ENCODE peak calls at places on chromosomes 2 and 18, in six cellular contexts. One of them, this sample, is unnamed. For H3K4me1, the result is how much of the 10 kb centered on the place peaks cover.

GRCh38 chr2:75303227-75303626 is 103.9 kb upstream of the TACR1 start:
- DNase-seq in K562: no peak
- DNase-seq in aorta: no peak
- DNase-seq in H9: no peak
- DNase-seq in mammary epithelial cell: no peak
- DNase-seq in lower lobe of right lung: no peak
- DNase-seq in this sample: no peak

GRCh38 chr2:233021771-233022170 is 8.7 kb upstream of the NGEF start:
- DNase-seq in K562: peak
- DNase-seq in aorta: peak
- DNase-seq in H9: no peak
- DNase-seq in mammary epithelial cell: no peak
- DNase-seq in lower lobe of right lung: no peak
- DNase-seq in this sample: no peak

GRCh38 chr2:102100371-102101096 is 42.0 kb upstream of the IL1R1 start:
- DNase-seq in K562: no peak
- DNase-seq in aorta: no peak
- DNase-seq in H9: no peak
- DNase-seq in mammary epithelial cell: peak
- DNase-seq in lower lobe of right lung: no peak
- DNase-seq in this sample: peak

GRCh38 chr2:217983276-217984233 is 19.2 kb downstream of the TNS1 start:
- DNase-seq in K562: no peak
- DNase-seq in aorta: peak
- DNase-seq in H9: no peak
- DNase-seq in mammary epithelial cell: no peak
- DNase-seq in lower lobe of right lung: no peak
- DNase-seq in this sample: no peak

GRCh38 chr2:71336802-71337201 is 5.2 kb downstream of the ZNF638 start:
- DNase-seq in K562: no peak
- DNase-seq in aorta: no peak
- DNase-seq in H9: no peak
- DNase-seq in mammary epithelial cell: peak
- DNase-seq in lower lobe of right lung: no peak
- DNase-seq in this sample: no peak

GRCh38 chr2:15765686-15766302 is 174.1 kb downstream of the DDX1 start:
- DNase-seq in K562: no peak
- DNase-seq in aorta: peak
- DNase-seq in H9: no peak
- DNase-seq in mammary epithelial cell: no peak
- DNase-seq in lower lobe of right lung: no peak
- DNase-seq in this sample: no peak

GRCh38 chr2:96578731-96579130 is 42.2 kb downstream of the ARID5A start:
- DNase-seq in K562: no peak
- DNase-seq in aorta: no peak
- DNase-seq in H9: no peak
- DNase-seq in mammary epithelial cell: no peak
- DNase-seq in lower lobe of right lung: no peak
- DNase-seq in this sample: no peak

GRCh38 chr2:209878701-209879100 is 107.1 kb downstream of the UNC80 start:
- DNase-seq in K562: no peak
- DNase-seq in aorta: no peak
- DNase-seq in H9: no peak
- DNase-seq in mammary epithelial cell: peak
- DNase-seq in lower lobe of right lung: no peak
- DNase-seq in this sample: no peak

GRCh38 chr2:224369028-224369632 is 32.8 kb downstream of the FAM124B start:
- DNase-seq in K562: peak
- DNase-seq in aorta: no peak
- DNase-seq in H9: no peak
- DNase-seq in mammary epithelial cell: peak
- DNase-seq in lower lobe of right lung: no peak
- DNase-seq in this sample: no peak

GRCh38 chr18:58754544-58755068 is 83.3 kb downstream of the MALT1 start:
- DNase-seq in K562: no peak
- DNase-seq in aorta: no peak
- DNase-seq in H9: no peak
- DNase-seq in mammary epithelial cell: no peak
- DNase-seq in lower lobe of right lung: peak
- DNase-seq in this sample: no peak

GRCh38 chr2:191041418-191042161 is 27.6 kb upstream of the STAT1 start:
- DNase-seq in K562: peak
- DNase-seq in aorta: no peak
- DNase-seq in H9: peak
- DNase-seq in mammary epithelial cell: peak
- DNase-seq in lower lobe of right lung: peak
- DNase-seq in this sample: no peak

GRCh38 chr18:10949655-10950054 is 199.7 kb downstream of the PIEZO2 start:
- DNase-seq in K562: no peak
- DNase-seq in aorta: no peak
- DNase-seq in H9: no peak
- DNase-seq in mammary epithelial cell: no peak
- DNase-seq in lower lobe of right lung: no peak
- DNase-seq in this sample: no peak

GRCh38 chr2:38075436-38076249 is at the start of gene CYP1B1:
- DNase-seq in K562: no peak
- DNase-seq in aorta: peak
- DNase-seq in H9: no peak
- DNase-seq in mammary epithelial cell: peak
- DNase-seq in lower lobe of right lung: peak
- DNase-seq in this sample: no peak

GRCh38 chr2:8543065-8543411 is 138.8 kb upstream of the ID2 start:
- DNase-seq in K562: no peak
- DNase-seq in aorta: peak
- DNase-seq in H9: peak
- DNase-seq in mammary epithelial cell: no peak
- DNase-seq in lower lobe of right lung: no peak
- DNase-seq in this sample: no peak

GRCh38 chr2:174683392-174683759 is 80.9 kb downstream of the CHRNA1 start:
- DNase-seq in K562: no peak
- DNase-seq in aorta: no peak
- DNase-seq in H9: peak
- DNase-seq in mammary epithelial cell: no peak
- DNase-seq in lower lobe of right lung: no peak
- DNase-seq in this sample: peak

GRCh38 chr2:74327627-74328026 is 15.6 kb downstream of the SLC4A5 start:
- DNase-seq in K562: no peak
- DNase-seq in aorta: no peak
- DNase-seq in H9: no peak
- DNase-seq in mammary epithelial cell: no peak
- DNase-seq in lower lobe of right lung: no peak
- DNase-seq in this sample: no peak

GRCh38 chr2:133063792-133064191 is 393.8 kb upstream of the LYPD1 start:
- DNase-seq in K562: no peak
- DNase-seq in aorta: no peak
- DNase-seq in H9: peak
- DNase-seq in mammary epithelial cell: peak
- DNase-seq in lower lobe of right lung: no peak
- DNase-seq in this sample: peak

GRCh38 chr18:27198036-27198435 is 12.9 kb upstream of the CHST9 start:
- DNase-seq in K562: no peak
- DNase-seq in aorta: no peak
- DNase-seq in H9: no peak
- DNase-seq in mammary epithelial cell: no peak
- DNase-seq in lower lobe of right lung: no peak
- DNase-seq in this sample: peak

GRCh38 chr18:48545690-48546365 is 7.0 kb downstream of the CTIF start:
- DNase-seq in K562: peak
- DNase-seq in aorta: peak
- DNase-seq in H9: peak
- DNase-seq in mammary epithelial cell: peak
- DNase-seq in lower lobe of right lung: peak
- DNase-seq in this sample: no peak

GRCh38 chr2:160561551-160562280 is 68.1 kb upstream of the RBMS1 start:
- DNase-seq in K562: no peak
- DNase-seq in aorta: no peak
- DNase-seq in H9: no peak
- DNase-seq in mammary epithelial cell: peak
- DNase-seq in lower lobe of right lung: no peak
- DNase-seq in this sample: no peak

GRCh38 chr2:231388725-231389346 is 6.7 kb upstream of the B3GNT7 start:
- DNase-seq in K562: no peak
- DNase-seq in aorta: no peak
- DNase-seq in H9: no peak
- DNase-seq in mammary epithelial cell: no peak
- DNase-seq in lower lobe of right lung: no peak
- DNase-seq in this sample: no peak

GRCh38 chr2:150911766-150912280 is 349.8 kb downstream of the RBM43 start:
- DNase-seq in K562: no peak
- DNase-seq in aorta: peak
- DNase-seq in H9: peak
- DNase-seq in mammary epithelial cell: peak
- DNase-seq in lower lobe of right lung: peak
- DNase-seq in this sample: peak

GRCh38 chr2:209872675-209873074 is 101.0 kb downstream of the UNC80 start:
- DNase-seq in K562: no peak
- DNase-seq in aorta: no peak
- DNase-seq in H9: peak
- DNase-seq in mammary epithelial cell: no peak
- DNase-seq in lower lobe of right lung: peak
- DNase-seq in this sample: no peak

GRCh38 chr2:225112362-225113111 is 70.3 kb upstream of the DOCK10 start:
- DNase-seq in K562: no peak
- DNase-seq in aorta: no peak
- DNase-seq in H9: no peak
- DNase-seq in mammary epithelial cell: no peak
- DNase-seq in lower lobe of right lung: peak
- DNase-seq in this sample: no peak

GRCh38 chr2:9230051-9230802 is 23.6 kb downstream of the ASAP2 start:
- DNase-seq in K562: no peak
- DNase-seq in aorta: peak
- DNase-seq in H9: no peak
- DNase-seq in mammary epithelial cell: no peak
- DNase-seq in lower lobe of right lung: no peak
- DNase-seq in this sample: no peak

GRCh38 chr18:79517322-79517721 is 121.6 kb downstream of the NFATC1 start:
- DNase-seq in K562: no peak
- DNase-seq in aorta: no peak
- DNase-seq in H9: peak
- DNase-seq in mammary epithelial cell: no peak
- DNase-seq in lower lobe of right lung: no peak
- DNase-seq in this sample: no peak

GRCh38 chr18:12639990-12640880 is 17.7 kb downstream of the SPIRE1 start:
- DNase-seq in K562: peak
- DNase-seq in aorta: no peak
- DNase-seq in H9: no peak
- DNase-seq in mammary epithelial cell: peak
- DNase-seq in lower lobe of right lung: no peak
- DNase-seq in this sample: no peak

DNA sequence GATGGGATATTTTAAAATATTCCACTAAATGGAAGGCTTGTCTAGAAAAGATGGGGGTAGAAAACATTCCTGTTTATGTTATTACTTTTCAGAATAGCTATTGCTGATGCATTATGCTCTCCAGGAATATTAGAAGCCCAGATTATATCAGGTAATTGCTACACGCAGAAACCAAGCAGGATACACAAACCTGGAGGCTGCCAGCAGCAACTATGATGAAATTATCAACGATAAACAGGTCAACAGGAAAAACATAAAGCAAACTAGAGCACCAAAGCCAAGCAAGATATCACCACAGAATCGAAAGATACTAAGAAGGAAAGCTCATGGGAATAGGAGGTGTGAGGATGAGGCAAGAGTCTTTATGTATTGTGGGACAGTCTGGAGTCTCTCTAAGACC is 113.2 kb upstream of the SPATS2L start:
- DNase-seq in K562: no peak
- DNase-seq in aorta: no peak
- DNase-seq in H9: no peak
- DNase-seq in mammary epithelial cell: no peak
- DNase-seq in lower lobe of right lung: no peak
- DNase-seq in this sample: no peak
- H3K4me1 ChIP-seq in K562: under half
- H3K4me1 ChIP-seq in aorta: under half
- H3K4me1 ChIP-seq in H9: under half
- H3K4me1 ChIP-seq in mammary epithelial cell: under half
- H3K4me1 ChIP-seq in lower lobe of right lung: under half
- H3K4me1 ChIP-seq in this sample: under half

DNA sequence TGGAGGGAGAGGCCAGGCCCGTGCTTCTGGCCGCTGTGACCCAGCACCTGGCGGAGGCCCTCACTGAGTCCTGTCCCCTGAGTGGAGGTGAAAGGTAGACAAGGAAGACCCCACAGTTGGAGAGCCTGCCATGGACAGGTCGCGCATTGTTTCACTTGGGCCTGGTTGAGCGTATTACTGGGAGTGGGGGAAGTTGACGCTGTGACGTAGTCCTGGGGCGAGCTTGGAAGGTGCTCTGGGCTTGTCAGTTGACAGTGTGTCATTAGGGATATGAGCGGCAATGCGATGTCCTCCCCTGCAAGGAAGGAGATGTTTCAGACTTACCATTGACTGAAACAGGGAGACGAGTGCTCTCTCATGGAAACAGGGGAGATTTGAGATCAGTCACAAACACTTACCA is 127.1 kb downstream of the SH3RF3 start:
- DNase-seq in K562: no peak
- DNase-seq in aorta: no peak
- DNase-seq in H9: peak
- DNase-seq in mammary epithelial cell: no peak
- DNase-seq in lower lobe of right lung: no peak
- DNase-seq in this sample: no peak
- H3K4me1 ChIP-seq in K562: under half
- H3K4me1 ChIP-seq in aorta: under half
- H3K4me1 ChIP-seq in H9: under half
- H3K4me1 ChIP-seq in mammary epithelial cell: under half
- H3K4me1 ChIP-seq in lower lobe of right lung: half or more
- H3K4me1 ChIP-seq in this sample: under half

GRCh38 chr2:25073914-25074313 is 32.0 kb downstream of the EFR3B start:
- DNase-seq in K562: no peak
- DNase-seq in aorta: no peak
- DNase-seq in H9: no peak
- DNase-seq in mammary epithelial cell: no peak
- DNase-seq in lower lobe of right lung: no peak
- DNase-seq in this sample: no peak
- H3K4me1 ChIP-seq in K562: under half
- H3K4me1 ChIP-seq in aorta: under half
- H3K4me1 ChIP-seq in H9: under half
- H3K4me1 ChIP-seq in mammary epithelial cell: under half
- H3K4me1 ChIP-seq in lower lobe of right lung: under half
- H3K4me1 ChIP-seq in this sample: under half

GRCh38 chr2:43180901-43181300 is 45.5 kb downstream of the ZFP36L2 start:
- DNase-seq in K562: no peak
- DNase-seq in aorta: no peak
- DNase-seq in H9: peak
- DNase-seq in mammary epithelial cell: no peak
- DNase-seq in lower lobe of right lung: no peak
- DNase-seq in this sample: no peak

GRCh38 chr2:43179947-43180346 is 46.5 kb downstream of the ZFP36L2 start:
- DNase-seq in K562: no peak
- DNase-seq in aorta: no peak
- DNase-seq in H9: peak
- DNase-seq in mammary epithelial cell: no peak
- DNase-seq in lower lobe of right lung: no peak
- DNase-seq in this sample: peak

GRCh38 chr2:43176449-43176848 is 50.0 kb downstream of the ZFP36L2 start:
- DNase-seq in K562: no peak
- DNase-seq in aorta: no peak
- DNase-seq in H9: no peak
- DNase-seq in mammary epithelial cell: no peak
- DNase-seq in lower lobe of right lung: no peak
- DNase-seq in this sample: no peak

GRCh38 chr2:43178055-43178598 is 48.3 kb downstream of the ZFP36L2 start:
- DNase-seq in K562: peak
- DNase-seq in aorta: no peak
- DNase-seq in H9: no peak
- DNase-seq in mammary epithelial cell: no peak
- DNase-seq in lower lobe of right lung: no peak
- DNase-seq in this sample: no peak

GRCh38 chr2:43178602-43179542 is 47.5 kb downstream of the ZFP36L2 start:
- DNase-seq in K562: peak
- DNase-seq in aorta: peak
- DNase-seq in H9: peak
- DNase-seq in mammary epithelial cell: peak
- DNase-seq in lower lobe of right lung: peak
- DNase-seq in this sample: peak
- H3K4me1 ChIP-seq in K562: half or more
- H3K4me1 ChIP-seq in aorta: under half
- H3K4me1 ChIP-seq in H9: under half
- H3K4me1 ChIP-seq in mammary epithelial cell: under half
- H3K4me1 ChIP-seq in lower lobe of right lung: under half
- H3K4me1 ChIP-seq in this sample: under half

This sample was measured in Caco-2.